ENCODE peak calls at places on chromosomes 6 and 20, in six cellular contexts. One of them, this sample, is unnamed.

GRCh38 chr20:7817286-7817685 is 123.0 kb downstream of the HAO1 start:
- DNase-seq in upper lobe of left lung: no peak
- DNase-seq in IMR-90: no peak
- DNase-seq in body of pancreas: no peak
- DNase-seq in WTC11: no peak
- DNase-seq in cardiac muscle cell: no peak
- DNase-seq in this sample: no peak

GRCh38 chr20:12023169-12023795 is 105.6 kb downstream of the BTBD3 start:
- DNase-seq in cardiac muscle cell: no peak
- DNase-seq in upper lobe of left lung: no peak
- DNase-seq in IMR-90: no peak
- DNase-seq in body of pancreas: no peak
- DNase-seq in WTC11: no peak
- DNase-seq in this sample: no peak

GRCh38 chr20:50819344-50819743 is 24.5 kb downstream of the BCAS4 start:
- DNase-seq in IMR-90: no peak
- DNase-seq in upper lobe of left lung: no peak
- DNase-seq in cardiac muscle cell: no peak
- DNase-seq in WTC11: no peak
- DNase-seq in body of pancreas: no peak
- DNase-seq in this sample: no peak

GRCh38 chr6:125197795-125198269 is 44.3 kb downstream of the TPD52L1 start:
- DNase-seq in cardiac muscle cell: peak; percentile 70
- DNase-seq in body of pancreas: peak; percentile 95
- DNase-seq in WTC11: no peak
- DNase-seq in IMR-90: peak; percentile 31
- DNase-seq in upper lobe of left lung: no peak
- DNase-seq in this sample: no peak

GRCh38 chr6:111842271-111842822 is 30.9 kb downstream of the FYN start:
- DNase-seq in cardiac muscle cell: no peak
- DNase-seq in body of pancreas: no peak
- DNase-seq in IMR-90: no peak
- DNase-seq in upper lobe of left lung: no peak
- DNase-seq in WTC11: no peak
- DNase-seq in this sample: no peak

GRCh38 chr6:36032245-36032644 is 4.6 kb downstream of the MAPK14 start:
- DNase-seq in WTC11: no peak
- DNase-seq in IMR-90: no peak
- DNase-seq in upper lobe of left lung: no peak
- DNase-seq in cardiac muscle cell: no peak
- DNase-seq in body of pancreas: no peak
- DNase-seq in this sample: no peak

GRCh38 chr20:2509794-2510193 is 1.1 kb upstream of the ZNF343 start:
- DNase-seq in IMR-90: no peak
- DNase-seq in cardiac muscle cell: no peak
- DNase-seq in WTC11: no peak
- DNase-seq in upper lobe of left lung: no peak
- DNase-seq in body of pancreas: no peak
- DNase-seq in this sample: no peak

GRCh38 chr6:19839237-19839546 is 2.0 kb downstream of the ID4 start:
- DNase-seq in body of pancreas: no peak
- DNase-seq in upper lobe of left lung: no peak
- DNase-seq in WTC11: no peak
- DNase-seq in cardiac muscle cell: no peak
- DNase-seq in IMR-90: peak; percentile 7
- DNase-seq in this sample: no peak

GRCh38 chr6:37513155-37513554 is 13.5 kb upstream of the CCDC167 start:
- DNase-seq in IMR-90: no peak
- DNase-seq in body of pancreas: no peak
- DNase-seq in upper lobe of left lung: no peak
- DNase-seq in cardiac muscle cell: no peak
- DNase-seq in WTC11: no peak
- DNase-seq in this sample: no peak

GRCh38 chr20:43681991-43682410 is 15.1 kb downstream of the MYBL2 start:
- DNase-seq in WTC11: no peak
- DNase-seq in cardiac muscle cell: no peak
- DNase-seq in IMR-90: no peak
- DNase-seq in upper lobe of left lung: no peak
- DNase-seq in body of pancreas: peak; percentile 35
- DNase-seq in this sample: no peak

GRCh38 chr6:30685157-30685976 is 1.1 kb downstream of the PPP1R18 start:
- DNase-seq in upper lobe of left lung: peak; percentile 84
- DNase-seq in IMR-90: no peak
- DNase-seq in WTC11: no peak
- DNase-seq in body of pancreas: no peak
- DNase-seq in cardiac muscle cell: no peak
- DNase-seq in this sample: no peak

GRCh38 chr6:83417880-83418663 is 12.8 kb downstream of the ME1 start:
- DNase-seq in upper lobe of left lung: no peak
- DNase-seq in cardiac muscle cell: peak; percentile 54
- DNase-seq in body of pancreas: no peak
- DNase-seq in WTC11: no peak
- DNase-seq in IMR-90: peak; percentile 79
- DNase-seq in this sample: no peak

GRCh38 chr6:37381579-37381978 is 27.8 kb downstream of the RNF8 start:
- DNase-seq in body of pancreas: peak; percentile 40
- DNase-seq in cardiac muscle cell: peak; percentile 93
- DNase-seq in WTC11: peak; percentile 51
- DNase-seq in upper lobe of left lung: no peak
- DNase-seq in IMR-90: peak; percentile 74
- DNase-seq in this sample: no peak

GRCh38 chr20:62944184-62944583 is 6.2 kb downstream of the GID8 start:
- DNase-seq in upper lobe of left lung: no peak
- DNase-seq in cardiac muscle cell: no peak
- DNase-seq in WTC11: no peak
- DNase-seq in IMR-90: no peak
- DNase-seq in body of pancreas: no peak
- DNase-seq in this sample: no peak

GRCh38 chr6:4668271-4669179 is 107.7 kb upstream of the CDYL start:
- DNase-seq in WTC11: no peak
- DNase-seq in IMR-90: peak; percentile 51
- DNase-seq in body of pancreas: no peak
- DNase-seq in upper lobe of left lung: no peak
- DNase-seq in cardiac muscle cell: no peak
- DNase-seq in this sample: no peak

GRCh38 chr20:32435449-32436107 is 77.4 kb downstream of the ASXL1 start:
- DNase-seq in IMR-90: no peak
- DNase-seq in upper lobe of left lung: no peak
- DNase-seq in body of pancreas: no peak
- DNase-seq in WTC11: no peak
- DNase-seq in cardiac muscle cell: no peak
- DNase-seq in this sample: no peak

GRCh38 chr6:132344811-132345210 is 56.5 kb downstream of the MOXD1 start:
- DNase-seq in upper lobe of left lung: peak; percentile 1
- DNase-seq in WTC11: no peak
- DNase-seq in body of pancreas: no peak
- DNase-seq in IMR-90: no peak
- DNase-seq in cardiac muscle cell: no peak
- DNase-seq in this sample: no peak

GRCh38 chr6:125104425-125104824 is 49.1 kb upstream of the TPD52L1 start:
- DNase-seq in cardiac muscle cell: peak; percentile 26
- DNase-seq in upper lobe of left lung: no peak
- DNase-seq in IMR-90: peak; percentile 72
- DNase-seq in WTC11: no peak
- DNase-seq in body of pancreas: no peak
- DNase-seq in this sample: no peak

GRCh38 chr6:149925253-149925973 is 2.5 kb upstream of the RAET1G start:
- DNase-seq in cardiac muscle cell: no peak
- DNase-seq in WTC11: peak; percentile 25
- DNase-seq in IMR-90: no peak
- DNase-seq in body of pancreas: no peak
- DNase-seq in upper lobe of left lung: peak; percentile 85
- DNase-seq in this sample: peak; percentile 13

GRCh38 chr20:34525709-34526416 is 9.6 kb downstream of the DYNLRB1 start:
- DNase-seq in upper lobe of left lung: no peak
- DNase-seq in cardiac muscle cell: no peak
- DNase-seq in body of pancreas: peak; percentile 89
- DNase-seq in IMR-90: peak; percentile 100
- DNase-seq in WTC11: no peak
- DNase-seq in this sample: no peak

GRCh38 chr6:32220021-32220420 is 3.8 kb downstream of the NOTCH4 start:
- DNase-seq in WTC11: no peak
- DNase-seq in cardiac muscle cell: no peak
- DNase-seq in body of pancreas: no peak
- DNase-seq in IMR-90: no peak
- DNase-seq in upper lobe of left lung: no peak
- DNase-seq in this sample: no peak

GRCh38 chr20:48610996-48611395 is 216.8 kb downstream of the PREX1 start:
- DNase-seq in cardiac muscle cell: no peak
- DNase-seq in WTC11: no peak
- DNase-seq in body of pancreas: no peak
- DNase-seq in IMR-90: no peak
- DNase-seq in upper lobe of left lung: no peak
- DNase-seq in this sample: no peak

GRCh38 chr6:152696543-152696942 is 1.2 kb upstream of the MYCT1 start:
- DNase-seq in cardiac muscle cell: no peak
- DNase-seq in IMR-90: peak; percentile 88
- DNase-seq in body of pancreas: no peak
- DNase-seq in upper lobe of left lung: no peak
- DNase-seq in WTC11: no peak
- DNase-seq in this sample: no peak

DNA sequence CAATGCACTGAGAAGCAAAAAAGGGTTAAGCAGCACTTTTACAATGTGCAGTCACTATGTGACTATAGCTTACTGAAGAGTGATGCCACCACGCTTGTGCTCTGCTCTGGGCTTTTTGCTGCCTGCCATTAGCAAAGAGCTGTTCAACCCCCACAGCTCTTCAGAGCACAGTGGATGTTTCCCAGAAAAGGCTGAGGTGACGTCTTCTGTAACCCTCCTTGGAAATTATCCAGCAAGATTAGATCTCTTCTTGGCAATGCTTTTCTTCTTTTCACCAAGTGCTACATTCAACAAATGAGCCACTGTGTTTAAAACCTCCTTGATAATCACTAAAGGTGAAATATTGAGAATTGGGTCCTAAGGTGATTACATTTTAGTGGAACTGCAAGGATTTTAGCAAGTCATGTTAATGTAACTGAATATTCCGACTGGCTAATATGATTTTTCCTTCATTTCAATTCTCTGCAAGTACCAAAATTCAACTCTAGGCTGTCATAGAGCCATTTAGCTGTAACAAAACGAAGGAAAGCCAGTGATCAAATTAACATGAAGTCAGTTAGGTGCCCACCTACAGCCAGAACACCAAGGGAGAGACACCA is 34.9 kb downstream of the ELOVL5 start:
- DNase-seq in IMR-90: peak; percentile 48
- DNase-seq in upper lobe of left lung: no peak
- DNase-seq in body of pancreas: no peak
- DNase-seq in WTC11: no peak
- DNase-seq in cardiac muscle cell: no peak
- DNase-seq in this sample: no peak
- TF ChIP-seq CTCF in IMR-90: no peak
- TF ChIP-seq CTCF in upper lobe of left lung: no peak
- TF ChIP-seq CTCF in body of pancreas: no peak
- TF ChIP-seq CTCF in WTC11: no peak
- TF ChIP-seq CTCF in cardiac muscle cell: no peak
- TF ChIP-seq CTCF in this sample: no peak

DNA sequence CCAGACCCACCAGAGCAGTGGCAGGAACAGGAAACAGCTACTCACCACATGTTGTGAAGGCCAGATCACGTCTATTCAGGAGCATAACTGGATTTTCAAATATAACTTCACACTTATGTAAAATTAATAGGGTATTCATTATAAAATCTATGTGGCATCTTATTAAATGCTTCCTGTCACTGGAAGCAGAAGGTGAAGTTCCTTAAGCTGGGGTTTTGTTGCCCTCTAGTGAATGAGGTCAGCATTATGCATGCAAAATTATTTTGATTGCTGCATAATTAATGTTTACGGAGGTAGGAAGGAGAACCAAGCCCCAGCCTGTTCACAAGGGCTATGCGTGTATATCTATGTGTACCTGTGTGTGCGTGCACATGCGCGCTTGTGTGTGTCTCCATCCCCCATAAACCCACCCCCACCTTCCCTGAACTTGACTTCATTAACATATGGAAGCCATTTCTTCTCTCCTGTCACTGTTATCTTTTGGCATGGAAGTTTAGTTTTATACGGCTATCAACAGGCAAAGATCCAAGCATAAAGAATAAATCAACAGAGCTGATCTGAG is 90.3 kb upstream of the CDH4 start:
- DNase-seq in cardiac muscle cell: no peak
- DNase-seq in upper lobe of left lung: no peak
- DNase-seq in IMR-90: no peak
- DNase-seq in WTC11: no peak
- DNase-seq in body of pancreas: no peak
- DNase-seq in this sample: no peak
- TF ChIP-seq CTCF in cardiac muscle cell: no peak
- TF ChIP-seq CTCF in upper lobe of left lung: no peak
- TF ChIP-seq CTCF in IMR-90: peak; percentile 32
- TF ChIP-seq CTCF in WTC11: no peak
- TF ChIP-seq CTCF in body of pancreas: no peak
- TF ChIP-seq CTCF in this sample: no peak

DNA sequence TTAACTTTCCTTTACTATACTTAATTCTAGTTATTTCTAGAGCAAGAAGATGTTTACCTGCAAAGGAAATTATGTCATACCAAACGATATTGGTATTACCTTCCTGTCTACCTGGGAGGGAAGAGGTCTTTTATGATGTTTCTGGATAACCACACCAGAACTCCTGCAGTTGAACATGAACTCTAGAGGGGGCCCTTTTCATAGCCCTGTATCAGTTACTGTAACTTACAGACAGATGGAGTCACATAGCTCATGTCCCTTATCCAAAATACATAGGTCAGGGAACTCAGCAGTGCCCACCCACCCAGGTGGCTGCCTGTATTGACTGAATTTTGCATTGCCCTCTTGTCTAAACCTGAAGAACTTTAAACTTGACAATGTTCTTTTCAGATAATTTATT is 35.1 kb upstream of the MYL9 start:
- DNase-seq in IMR-90: no peak
- DNase-seq in WTC11: no peak
- DNase-seq in upper lobe of left lung: no peak
- DNase-seq in body of pancreas: no peak
- DNase-seq in cardiac muscle cell: peak; percentile 39
- DNase-seq in this sample: no peak
- TF ChIP-seq CTCF in IMR-90: peak; percentile 38
- TF ChIP-seq CTCF in WTC11: no peak
- TF ChIP-seq CTCF in upper lobe of left lung: no peak
- TF ChIP-seq CTCF in body of pancreas: peak; percentile 24
- TF ChIP-seq CTCF in cardiac muscle cell: peak; percentile 41
- TF ChIP-seq CTCF in this sample: no peak

GRCh38 chr6:33426590-33427563 is 7.0 kb downstream of the SYNGAP1 start:
- DNase-seq in IMR-90: no peak
- DNase-seq in WTC11: no peak
- DNase-seq in upper lobe of left lung: no peak
- DNase-seq in body of pancreas: no peak
- DNase-seq in cardiac muscle cell: no peak
- DNase-seq in this sample: peak; percentile 47

GRCh38 chr6:33428891-33429744 is 9.3 kb downstream of the SYNGAP1 start:
- DNase-seq in body of pancreas: no peak
- DNase-seq in upper lobe of left lung: no peak
- DNase-seq in IMR-90: no peak
- DNase-seq in cardiac muscle cell: no peak
- DNase-seq in WTC11: no peak
- DNase-seq in this sample: no peak

GRCh38 chr6:33425668-33426577 is 6.1 kb downstream of the SYNGAP1 start:
- DNase-seq in WTC11: peak; percentile 93
- DNase-seq in upper lobe of left lung: peak; percentile 96
- DNase-seq in IMR-90: peak; percentile 75
- DNase-seq in body of pancreas: peak; percentile 81
- DNase-seq in cardiac muscle cell: peak; percentile 87
- DNase-seq in this sample: peak; percentile 69

GRCh38 chr6:33428219-33428890 is 8.5 kb downstream of the SYNGAP1 start:
- DNase-seq in cardiac muscle cell: peak; percentile 24
- DNase-seq in IMR-90: no peak
- DNase-seq in WTC11: no peak
- DNase-seq in upper lobe of left lung: no peak
- DNase-seq in body of pancreas: peak; percentile 35
- DNase-seq in this sample: peak; percentile 31

GRCh38 chr6:33427585-33428218 is 7.8 kb downstream of the SYNGAP1 start:
- DNase-seq in upper lobe of left lung: peak; percentile 93
- DNase-seq in IMR-90: no peak
- DNase-seq in body of pancreas: peak; percentile 64
- DNase-seq in WTC11: peak; percentile 36
- DNase-seq in cardiac muscle cell: peak; percentile 75
- DNase-seq in this sample: peak; percentile 67
- TF ChIP-seq CTCF in upper lobe of left lung: no peak
- TF ChIP-seq CTCF in IMR-90: no peak
- TF ChIP-seq CTCF in body of pancreas: no peak
- TF ChIP-seq CTCF in WTC11: no peak
- TF ChIP-seq CTCF in cardiac muscle cell: no peak
- TF ChIP-seq CTCF in this sample: no peak

This sample was measured in natural killer cell.